ENCODE peak calls at places on chromosome 22, in eight cellular contexts. I is frontal cortex; A is NCI-H2081; Z is NCI-H2107; E is NCI-H526 treated with DMSO at 0.1 percent for 48 hours; T is stimulated activated CD4-positive, alpha-beta T cell treated with anti-CD3 and anti-CD28 coated beads, Interleukin-4, amount 100 ng/mL, for 1 hour; B is T follicular helper cell; G is GM04504. X is an unnamed sample.

GRCh38 chr22:39130892-39131855 is 21.3 kb downstream of the CBX7 start:
- DNase-seq in I (no peak), G (no peak), E (no peak), Z (no peak), T (no peak), A (no peak), B (no peak), X (no peak)

GRCh38 chr22:50185384-50186087 is at the start of gene TRABD:
- DNase-seq in Z (peak), G (peak), A (peak), I (peak), T (peak), B (peak), E (peak), X (peak)

GRCh38 chr22:24772493-24773220 is 1.9 kb downstream of the PIWIL3 start:
- DNase-seq in I (peak), A (no peak), T (no peak), Z (no peak), G (no peak), B (no peak), E (peak), X (peak)

GRCh38 chr22:31211504-31211861 is 615 bp upstream of the LIMK2 start:
- DNase-seq in T (no peak), Z (no peak), B (no peak), A (no peak), I (no peak), E (no peak), G (no peak), X (no peak)

GRCh38 chr22:17862646-17863181 is 88.4 kb upstream of the BID start:
- DNase-seq in E (no peak), Z (no peak), B (no peak), G (no peak), I (no peak), A (no peak), T (no peak), X (no peak)

GRCh38 chr22:50530857-50531545 is 1.2 kb upstream of the TYMP start:
- DNase-seq in T (peak), Z (no peak), A (no peak), B (peak), I (no peak), E (no peak), G (no peak), X (peak)

GRCh38 chr22:49663311-49663711 is 164.4 kb downstream of the BRD1 start:
- DNase-seq in I (no peak), B (no peak), T (no peak), E (no peak), G (no peak), A (no peak), Z (no peak), X (no peak)

GRCh38 chr22:25645964-25646363 is 81.5 kb downstream of the GRK3 start:
- DNase-seq in I (no peak), Z (no peak), E (no peak), G (no peak), A (no peak), B (no peak), T (no peak), X (no peak)

GRCh38 chr22:26848244-26848920 is 191.0 kb downstream of the MIAT start:
- DNase-seq in Z (no peak), E (no peak), G (no peak), T (no peak), A (no peak), B (no peak), I (no peak), X (no peak)

GRCh38 chr22:48900327-48900597 is 927.4 kb downstream of the BRD1 start:
- DNase-seq in B (no peak), E (no peak), G (no peak), Z (no peak), I (no peak), A (no peak), T (no peak), X (no peak)

GRCh38 chr22:30025187-30025586 is 55.1 kb upstream of the HORMAD2 start:
- DNase-seq in Z (no peak), B (no peak), G (no peak), E (no peak), I (no peak), A (no peak), T (no peak), X (no peak)

GRCh38 chr22:41766476-41766875 is 34.0 kb upstream of the CCDC134 start:
- DNase-seq in A (no peak), B (no peak), G (no peak), T (no peak), I (no peak), Z (no peak), E (no peak), X (no peak)